ENCODE peak calls at places on chromosomes 4 and X, in four cellular contexts. J is fibroblast of mammary gland, K is DND-41, N is lower leg skin. G is an unnamed sample.

GRCh38 chr4:104015680-104016079 is 295.9 kb upstream of the TACR3 start:
- DNase-seq in K (no peak), J (no peak), N (no peak), G (no peak)

GRCh38 chr4:15758294-15758693 is 19.8 kb upstream of the CD38 start:
- DNase-seq in N (no peak), K (no peak), J (no peak), G (no peak)

GRCh38 chr4:77240469-77241066 is 83.6 kb downstream of the CCNG2 start:
- DNase-seq in J (peak; percentile 54), K (peak; percentile 62), N (peak; percentile 32), G (peak; percentile 77)

GRCh38 chr4:182549386-182549785 is 306.2 kb downstream of the TENM3 start:
- DNase-seq in J (no peak), K (no peak), N (no peak), G (no peak)

GRCh38 chr4:174365018-174365587 is 81.4 kb downstream of the CEP44 start:
- DNase-seq in K (peak; percentile 13), N (no peak), J (peak; percentile 69), G (no peak)

GRCh38 chrX:100994352-100995281 is 25.1 kb downstream of the ARL13A start:
- DNase-seq in J (peak; percentile 59), N (no peak), K (no peak), G (peak; percentile 6)

GRCh38 chr4:64584981-64585557 is 175.8 kb upstream of the TECRL start:
- DNase-seq in J (peak; percentile 53), K (peak; percentile 35), N (no peak), G (peak; percentile 35)

GRCh38 chrX:86148594-86148993 is 343 bp downstream of the DACH2 start:
- DNase-seq in N (no peak), K (no peak), J (no peak), G (no peak)

GRCh38 chr4:188268081-188268908 is 129.1 kb downstream of the TRIML1 start:
- DNase-seq in K (no peak), N (no peak), J (no peak), G (no peak)

GRCh38 chr4:21664355-21664754 is 284.2 kb downstream of the KCNIP4 start:
- DNase-seq in J (no peak), K (no peak), N (no peak), G (no peak)

GRCh38 chr4:72546456-72546855 is 22.6 kb downstream of the ADAMTS3 start:
- DNase-seq in N (no peak), J (peak; percentile 62), K (no peak), G (no peak)

GRCh38 chr4:119165767-119166166 is 30.1 kb downstream of the MYOZ2 start:
- DNase-seq in K (no peak), J (no peak), N (no peak), G (no peak)

GRCh38 chrX:136534131-136534530 is 2.1 kb downstream of the VGLL1 start:
- DNase-seq in K (no peak), N (no peak), J (no peak), G (no peak)

GRCh38 chr4:158229768-158230167 is 19.5 kb downstream of the TMEM144 start:
- DNase-seq in J (no peak), N (no peak), K (no peak), G (no peak)

GRCh38 chr4:36394352-36394903 is 113.0 kb downstream of the DTHD1 start:
- DNase-seq in K (no peak), J (no peak), N (no peak), G (peak; percentile 50)

GRCh38 chrX:38811515-38812239 is 10.4 kb downstream of the MID1IP1 start:
- DNase-seq in J (no peak), N (no peak), K (no peak), G (peak; percentile 39)

GRCh38 chr4:189912170-189912569 is 28.5 kb upstream of the FRG1 start:
- DNase-seq in J (no peak), K (no peak), N (no peak), G (no peak)
- TF ChIP-seq CTCF in J (peak; percentile 55), K (peak; percentile 56), N (no peak), G (peak; percentile 62)

GRCh38 chr4:144754562-144755410 is 108.8 kb downstream of the HHIP start:
- DNase-seq in K (no peak), N (no peak), J (peak; percentile 42), G (no peak)
- TF ChIP-seq CTCF in K (peak; percentile 53), N (no peak), J (peak; percentile 66), G (no peak)

DNA sequence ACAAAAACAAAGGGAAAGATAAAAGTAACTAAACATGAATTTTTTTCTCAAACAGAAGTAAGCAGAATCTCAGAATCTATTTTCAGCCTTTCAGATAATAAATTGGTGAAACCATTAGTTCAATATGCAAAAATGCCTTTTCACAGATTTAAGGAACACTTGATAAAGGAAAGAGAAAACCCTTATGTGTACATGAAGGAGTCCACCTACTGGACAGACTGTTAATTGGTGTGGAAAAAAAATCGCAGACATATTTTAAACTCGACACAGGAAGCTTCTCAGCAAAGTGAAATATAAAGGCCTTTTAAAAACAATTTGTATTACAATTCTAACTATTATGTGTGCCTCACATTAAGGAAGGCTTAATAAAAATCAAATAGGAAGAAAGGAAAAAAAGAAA is 22.3 kb downstream of the COX7B2 start:
- DNase-seq in K (no peak), J (peak; percentile 6), N (no peak), G (no peak)
- TF ChIP-seq CTCF in K (peak; percentile 28), J (peak; percentile 20), N (no peak), G (no peak)

GRCh38 chrX:96126182-96126581 is 558.5 kb upstream of the DIAPH2 start:
- DNase-seq in K (no peak), N (no peak), J (no peak), G (no peak)
- TF ChIP-seq CTCF in K (no peak), N (no peak), J (peak; percentile 18), G (no peak)

G was measured in activated CD8-positive, alpha-beta T cell treated with anti-CD3 and anti-CD28 coated beads for 36 hours.